ENCODE peak calls at places on chromosomes 7 and 10, in eight cellular contexts. L, G, P, T, E, B, H and Y are unnamed samples.

GRCh38 chr7:214410-215212 is 22.2 kb downstream of the FAM20C start:
- DNase-seq in G (peak; percentile 48), P (peak; percentile 89), H (no peak), B (no peak), T (no peak), E (no peak), L (no peak), Y (no peak)

GRCh38 chr10:110165239-110165638 is 42.2 kb upstream of the MXI1 start:
- DNase-seq in L (no peak), B (no peak), P (no peak), H (no peak), G (no peak), T (no peak), E (no peak), Y (no peak)

GRCh38 chr10:62817763-62818425 is 1.7 kb upstream of the EGR2 start:
- DNase-seq in E (peak; percentile 75), H (peak; percentile 87), P (peak; percentile 66), G (peak; percentile 33), T (peak; percentile 88), L (peak; percentile 77), B (peak; percentile 94), Y (no peak)

GRCh38 chr7:43612599-43613589 is 30.0 kb downstream of the STK17A start:
- DNase-seq in H (no peak), P (peak; percentile 67), B (peak; percentile 26), L (no peak), E (no peak), T (no peak), G (peak; percentile 22), Y (no peak)

GRCh38 chr7:4144171-4144701 is 537.9 kb upstream of the FOXK1 start:
- DNase-seq in L (no peak), P (no peak), G (no peak), B (no peak), E (no peak), H (no peak), T (peak; percentile 38), Y (no peak)

GRCh38 chr10:110360857-110361474 is 56.2 kb upstream of the SMNDC1 start:
- DNase-seq in G (no peak), L (no peak), B (no peak), P (no peak), E (no peak), T (no peak), H (no peak), Y (no peak)

GRCh38 chr10:126302195-126302594 is 86.1 kb downstream of the ADAM12 start:
- DNase-seq in B (no peak), E (no peak), T (no peak), G (no peak), P (no peak), L (no peak), H (no peak), Y (no peak)

GRCh38 chr7:78734626-78735025 is 718.8 kb downstream of the MAGI2 start:
- DNase-seq in P (no peak), E (no peak), L (no peak), B (no peak), G (no peak), H (no peak), T (no peak), Y (no peak)

GRCh38 chr10:123375097-123375496 is 220.9 kb downstream of the BUB3 start:
- DNase-seq in T (no peak), G (no peak), B (no peak), H (no peak), P (no peak), E (no peak), L (no peak), Y (no peak)

GRCh38 chr7:47451851-47452205 is 130.1 kb downstream of the TNS3 start:
- DNase-seq in E (no peak), P (peak; percentile 30), H (no peak), T (no peak), L (no peak), B (no peak), G (no peak), Y (no peak)

GRCh38 chr10:3426190-3426845 is 253.7 kb upstream of the PITRM1 start:
- DNase-seq in L (no peak), H (no peak), T (no peak), P (peak; percentile 76), G (peak; percentile 60), B (no peak), E (no peak), Y (no peak)

GRCh38 chr7:111103678-111104274 is 12.8 kb downstream of the LRRN3 start:
- DNase-seq in P (no peak), H (no peak), T (no peak), B (no peak), E (no peak), L (no peak), G (no peak), Y (no peak)

DNA sequence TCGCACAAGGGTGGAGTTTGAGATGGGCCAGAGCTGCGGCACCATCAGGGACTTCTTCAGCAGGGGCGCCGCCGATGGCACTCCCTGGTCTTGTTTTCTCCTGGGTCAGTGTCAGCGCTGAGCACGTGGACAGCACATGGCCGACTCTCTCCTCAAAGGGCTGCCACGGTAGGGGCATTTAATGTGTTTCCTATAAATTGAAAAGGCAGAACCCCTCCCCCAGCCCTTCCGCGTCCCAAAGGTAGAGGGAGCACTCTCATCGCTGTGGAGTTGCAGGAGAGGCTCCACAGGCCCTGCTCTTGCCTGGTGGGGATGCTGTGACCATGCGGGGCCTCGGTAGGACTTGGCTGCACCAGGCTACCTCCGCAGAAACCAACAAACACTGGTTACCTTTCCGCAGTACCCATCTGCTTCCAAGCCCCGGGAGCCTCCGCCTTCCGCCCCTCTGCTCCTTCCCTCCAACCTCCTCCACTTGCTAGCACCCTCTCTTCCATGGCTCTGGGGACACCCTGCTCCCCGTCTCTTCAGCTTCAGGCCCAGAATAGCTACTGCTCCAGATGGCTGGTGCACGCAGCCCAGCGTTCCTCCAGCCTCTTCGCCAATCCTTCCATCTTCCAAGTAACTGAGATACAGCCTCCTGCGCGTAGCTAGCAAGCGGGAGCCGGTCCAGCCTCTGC is 166.3 kb upstream of the ADCY1 start:
- DNase-seq in L (no peak), T (no peak), G (no peak), H (peak; percentile 57), P (no peak), E (no peak), B (no peak), Y (no peak)
- TF ChIP-seq CTCF in L (no peak), T (no peak), G (no peak), H (peak; percentile 8), P (no peak), E (no peak), B (no peak), Y (no peak)

GRCh38 chr7:85829817-85830432 is 643.1 kb upstream of the SEMA3D start:
- DNase-seq in T (no peak), L (no peak), E (no peak), P (peak; percentile 25), H (no peak), G (no peak), B (no peak), Y (peak; percentile 4)
- TF ChIP-seq CTCF in T (peak; percentile 21), L (peak; percentile 14), E (no peak), P (peak; percentile 34), H (no peak), G (peak; percentile 40), B (no peak), Y (peak; percentile 46)

GRCh38 chr7:49850921-49851613 is 77.6 kb downstream of the VWC2 start:
- DNase-seq in H (no peak), P (no peak), L (no peak), E (no peak), T (no peak), G (no peak), B (no peak), Y (no peak)

GRCh38 chr7:49852619-49853462 is 79.4 kb downstream of the VWC2 start:
- DNase-seq in E (no peak), T (no peak), B (peak; percentile 58), H (peak; percentile 71), L (no peak), P (peak; percentile 33), G (peak; percentile 50), Y (peak; percentile 14)

GRCh38 chr7:49860293-49860692 is 86.9 kb downstream of the VWC2 start:
- DNase-seq in L (no peak), E (no peak), H (no peak), T (no peak), B (no peak), P (no peak), G (no peak), Y (no peak)

DNA sequence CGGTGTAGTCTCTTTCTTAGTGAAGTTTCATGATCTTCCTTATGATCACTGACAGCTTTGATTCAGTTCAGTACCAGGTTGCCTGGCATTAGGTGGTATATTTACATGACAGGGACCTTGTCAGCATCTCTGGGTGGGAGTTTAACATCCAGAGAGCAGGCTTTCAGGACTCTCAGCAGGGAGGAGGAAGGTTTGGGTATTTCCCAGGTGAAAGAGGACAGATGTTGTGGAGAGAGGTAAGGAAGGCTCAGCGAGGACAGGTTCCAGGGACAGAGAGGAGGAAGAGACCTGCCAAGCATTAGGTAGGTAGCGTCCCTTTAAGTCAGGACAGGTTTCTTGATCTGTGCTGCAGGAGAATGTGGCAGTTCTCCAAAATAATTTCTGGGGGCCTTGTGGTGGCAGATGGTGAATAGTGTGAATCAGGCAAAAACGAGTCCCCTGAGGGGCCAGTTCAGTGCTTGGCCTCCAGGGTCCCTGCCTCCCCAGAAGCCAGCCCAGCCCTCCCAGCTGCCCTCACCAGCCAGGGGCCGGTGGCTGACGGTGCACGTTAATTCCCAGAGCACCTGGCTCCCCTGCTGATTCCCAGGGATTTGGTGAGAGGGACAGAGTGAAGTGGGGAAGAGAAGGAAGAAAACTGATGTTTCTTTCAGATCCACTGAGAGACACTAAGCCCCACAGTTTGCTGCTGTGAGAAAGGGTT is 82.0 kb downstream of the VWC2 start:
- DNase-seq in P (no peak), L (no peak), E (no peak), B (no peak), T (no peak), H (no peak), G (no peak), Y (no peak)
- TF ChIP-seq CTCF in P (no peak), L (no peak), E (no peak), B (no peak), T (no peak), H (no peak), G (no peak), Y (no peak)

GRCh38 chr7:127504715-127505114 is 80.7 kb downstream of the GCC1 start:
- DNase-seq in B (peak; percentile 24), G (no peak), E (no peak), L (peak; percentile 26), H (peak; percentile 15), P (peak; percentile 5), T (peak; percentile 47), Y (no peak)
- TF ChIP-seq CTCF in B (peak; percentile 17), G (peak; percentile 71), E (peak; percentile 24), L (peak; percentile 44), H (no peak), P (peak; percentile 57), T (peak; percentile 45), Y (peak; percentile 56)